ENCODE peak calls at places on chromosomes 16 and 17, in five cellular contexts. V, T, A, J and H are unnamed samples.
A peak's percentile ranks its signal among the peaks of the same experiment; 100 is the strongest.

GRCh38 chr17:76568771-76569170 is 16.9 kb downstream of the ST6GALNAC2 start:
- DNase-seq in T (no peak), J (no peak), A (no peak), V (no peak), H (no peak)

GRCh38 chr16:50282010-50282538 is 15.7 kb downstream of the ADCY7 start:
- DNase-seq in T (peak; percentile 35), V (no peak), J (peak; percentile 46), A (no peak), H (no peak)

GRCh38 chr17:28975031-28975430 is 23.7 kb upstream of the PHF12 start:
- DNase-seq in A (no peak), T (no peak), J (no peak), V (no peak), H (no peak)

GRCh38 chr17:5499790-5500189 is 13.4 kb downstream of the MIS12 start:
- DNase-seq in J (no peak), T (peak; percentile 40), A (peak; percentile 39), V (no peak), H (peak; percentile 43)

GRCh38 chr17:53061446-53061845 is 761.3 kb upstream of the KIF2B start:
- DNase-seq in T (no peak), A (no peak), J (no peak), V (no peak), H (no peak)

GRCh38 chr17:82156284-82156925 is 56.2 kb downstream of the CCDC57 start:
- DNase-seq in V (no peak), T (no peak), A (no peak), J (no peak), H (no peak)

GRCh38 chr16:51139568-51139967 is 11.5 kb downstream of the SALL1 start:
- DNase-seq in T (no peak), J (no peak), A (no peak), V (no peak), H (no peak)

GRCh38 chr17:9409430-9409829 is 166.2 kb downstream of the STX8 start:
- DNase-seq in V (no peak), J (no peak), A (no peak), T (no peak), H (no peak)

GRCh38 chr16:49460786-49461470 is 87.3 kb downstream of the C16orf78 start:
- DNase-seq in J (no peak), V (no peak), T (no peak), A (no peak), H (no peak)

GRCh38 chr17:42285346-42286050 is 2.8 kb upstream of the STAT5A start:
- DNase-seq in V (no peak), A (no peak), T (no peak), J (no peak), H (no peak)